ENCODE peak calls at places on chromosomes 7 and 10, in ten cellular contexts. G, L, R, K, Z, F, P, J, X and T are unnamed samples.

GRCh38 chr10:4474829-4475228 is 351.2 kb upstream of the AKR1E2 start:
- DNase-seq in G (no peak), L (no peak), R (no peak), K (no peak), Z (no peak), F (no peak), P (no peak), J (peak), X (no peak), T (no peak)

GRCh38 chr10:33937259-33937658 is 602.8 kb upstream of the NRP1 start:
- DNase-seq in G (no peak), L (no peak), R (no peak), K (no peak), Z (no peak), F (no peak), P (no peak), J (no peak), X (no peak), T (no peak)

GRCh38 chr7:111933614-111934013 is 272.6 kb downstream of the DOCK4 start:
- DNase-seq in G (no peak), L (no peak), R (no peak), K (no peak), Z (no peak), F (no peak), P (no peak), J (no peak), X (no peak), T (no peak)

GRCh38 chr10:5818894-5819293 is 5.7 kb upstream of the GDI2 start:
- DNase-seq in G (no peak), L (no peak), R (no peak), K (no peak), Z (no peak), F (no peak), P (no peak), J (no peak), X (no peak), T (no peak)

GRCh38 chr7:1076184-1077072 is 11.5 kb upstream of the GPER1 start:
- DNase-seq in G (no peak), L (no peak), R (no peak), K (no peak), Z (no peak), F (peak), P (no peak), J (no peak), X (no peak), T (no peak)

GRCh38 chr10:23702977-23703414 is 264.1 kb downstream of the OTUD1 start:
- DNase-seq in G (peak), L (peak), R (peak), K (peak), Z (peak), F (peak), P (peak), J (peak), X (peak), T (peak)

GRCh38 chr10:116733566-116733965 is 8.8 kb downstream of the HSPA12A start:
- DNase-seq in G (no peak), L (no peak), R (no peak), K (no peak), Z (no peak), F (no peak), P (no peak), J (no peak), X (no peak), T (no peak)

GRCh38 chr7:27129729-27130539 is 623 bp downstream of the HOXA4 start:
- DNase-seq in G (no peak), L (no peak), R (no peak), K (no peak), Z (no peak), F (no peak), P (no peak), J (no peak), X (no peak), T (no peak)

GRCh38 chr10:57015595-57016303 is 654.7 kb upstream of the ZWINT start:
- DNase-seq in G (no peak), L (no peak), R (no peak), K (no peak), Z (no peak), F (no peak), P (no peak), J (no peak), X (no peak), T (no peak)

GRCh38 chr7:24880886-24881285 is 99.1 kb downstream of the OSBPL3 start:
- DNase-seq in G (no peak), L (no peak), R (no peak), K (no peak), Z (no peak), F (no peak), P (no peak), J (no peak), X (no peak), T (no peak)

GRCh38 chr7:92433019-92433418 is 14.3 kb upstream of the GATAD1 start:
- DNase-seq in G (no peak), L (no peak), R (no peak), K (no peak), Z (no peak), F (no peak), P (no peak), J (no peak), X (no peak), T (no peak)

GRCh38 chr10:114708717-114709352 is 50.8 kb upstream of the ABLIM1 start:
- DNase-seq in G (no peak), L (no peak), R (peak), K (no peak), Z (no peak), F (no peak), P (no peak), J (no peak), X (no peak), T (no peak)

GRCh38 chr7:157711353-157711888 is 374.6 kb downstream of the DNAJB6 start:
- DNase-seq in G (no peak), L (no peak), R (no peak), K (no peak), Z (no peak), F (no peak), P (no peak), J (no peak), X (no peak), T (no peak)

GRCh38 chr7:111138196-111138569 is 47.3 kb downstream of the LRRN3 start:
- DNase-seq in G (peak), L (no peak), R (peak), K (peak), Z (peak), F (peak), P (peak), J (no peak), X (no peak), T (peak)

GRCh38 chr7:46385662-46386309 is 464.7 kb upstream of the IGFBP3 start:
- DNase-seq in G (no peak), L (no peak), R (peak), K (no peak), Z (no peak), F (no peak), P (no peak), J (peak), X (no peak), T (no peak)

GRCh38 chr7:154996101-154996500 is 6.8 kb downstream of the PAXIP1 start:
- DNase-seq in G (no peak), L (no peak), R (no peak), K (no peak), Z (no peak), F (no peak), P (no peak), J (no peak), X (no peak), T (no peak)

GRCh38 chr10:100506596-100507356 is 12.9 kb downstream of the SEC31B start:
- DNase-seq in G (peak), L (no peak), R (peak), K (no peak), Z (peak), F (no peak), P (no peak), J (no peak), X (no peak), T (no peak)

GRCh38 chr7:95440394-95441038 is 5.7 kb upstream of the PON2 start:
- DNase-seq in G (no peak), L (no peak), R (no peak), K (no peak), Z (no peak), F (no peak), P (no peak), J (no peak), X (no peak), T (no peak)

GRCh38 chr7:6448943-6449543 is 1.3 kb upstream of the DAGLB start:
- DNase-seq in G (no peak), L (no peak), R (no peak), K (no peak), Z (no peak), F (no peak), P (no peak), J (no peak), X (no peak), T (no peak)

GRCh38 chr10:78964952-78965633 is 103.7 kb upstream of the ZMIZ1 start:
- DNase-seq in G (no peak), L (no peak), R (peak), K (no peak), Z (no peak), F (peak), P (no peak), J (no peak), X (peak), T (no peak)

GRCh38 chr7:4959881-4960280 is 894 bp upstream of the MMD2 start:
- DNase-seq in G (no peak), L (no peak), R (no peak), K (no peak), Z (no peak), F (no peak), P (no peak), J (no peak), X (no peak), T (no peak)

GRCh38 chr10:133418289-133418993 is 6.0 kb downstream of the SPRN start:
- DNase-seq in G (no peak), L (no peak), R (no peak), K (no peak), Z (no peak), F (no peak), P (no peak), J (no peak), X (no peak), T (no peak)

GRCh38 chr10:22791655-22792054 is 77.3 kb upstream of the PIP4K2A start:
- DNase-seq in G (no peak), L (no peak), R (no peak), K (no peak), Z (no peak), F (no peak), P (no peak), J (no peak), X (no peak), T (no peak)

GRCh38 chr10:84826704-84827103 is 498.3 kb downstream of the CCSER2 start:
- DNase-seq in G (no peak), L (no peak), R (no peak), K (no peak), Z (no peak), F (no peak), P (no peak), J (no peak), X (no peak), T (no peak)

GRCh38 chr10:128440513-128441160 is 314.4 kb upstream of the MKI67 start:
- DNase-seq in G (no peak), L (no peak), R (no peak), K (no peak), Z (no peak), F (no peak), P (no peak), J (no peak), X (no peak), T (no peak)